ENCODE peak calls at places on chromosomes 2 and 18, in five cellular contexts. One of them, this sample, is unnamed.

GRCh38 chr2:123500988-123501387 is 524.1 kb upstream of the CNTNAP5 start:
- DNase-seq in DND-41: no peak
- DNase-seq in right cardiac atrium: no peak
- DNase-seq in lower lobe of right lung: no peak
- DNase-seq in substantia nigra: no peak
- DNase-seq in this sample: no peak

GRCh38 chr2:169452080-169452479 is 27.2 kb upstream of the BBS5 start:
- DNase-seq in right cardiac atrium: no peak
- DNase-seq in substantia nigra: no peak
- DNase-seq in lower lobe of right lung: no peak
- DNase-seq in DND-41: no peak
- DNase-seq in this sample: no peak

GRCh38 chr2:152284398-152284797 is 50.6 kb upstream of the FMNL2 start:
- DNase-seq in substantia nigra: no peak
- DNase-seq in lower lobe of right lung: no peak
- DNase-seq in DND-41: no peak
- DNase-seq in right cardiac atrium: no peak
- DNase-seq in this sample: no peak

GRCh38 chr2:12363569-12363968 is 353.2 kb upstream of the TRIB2 start:
- DNase-seq in substantia nigra: no peak
- DNase-seq in lower lobe of right lung: no peak
- DNase-seq in right cardiac atrium: no peak
- DNase-seq in DND-41: no peak
- DNase-seq in this sample: no peak

GRCh38 chr2:182980115-182980514 is 58.1 kb downstream of the NCKAP1 start:
- DNase-seq in right cardiac atrium: no peak
- DNase-seq in substantia nigra: no peak
- DNase-seq in lower lobe of right lung: no peak
- DNase-seq in DND-41: no peak
- DNase-seq in this sample: no peak

GRCh38 chr2:200653021-200653420 is 67.2 kb downstream of the AOX1 start:
- DNase-seq in substantia nigra: no peak
- DNase-seq in right cardiac atrium: no peak
- DNase-seq in DND-41: no peak
- DNase-seq in lower lobe of right lung: no peak
- DNase-seq in this sample: no peak

GRCh38 chr18:55179460-55180195 is 220.4 kb upstream of the CCDC68 start:
- DNase-seq in DND-41: no peak
- DNase-seq in substantia nigra: no peak
- DNase-seq in right cardiac atrium: no peak
- DNase-seq in lower lobe of right lung: no peak
- DNase-seq in this sample: no peak

GRCh38 chr2:108591163-108591562 is 56.9 kb downstream of the LIMS1 start:
- DNase-seq in DND-41: no peak
- DNase-seq in right cardiac atrium: no peak
- DNase-seq in substantia nigra: no peak
- DNase-seq in lower lobe of right lung: peak; percentile 74
- DNase-seq in this sample: no peak

GRCh38 chr2:76980067-76980466 is 542.1 kb downstream of the LRRTM4 start:
- DNase-seq in lower lobe of right lung: no peak
- DNase-seq in right cardiac atrium: no peak
- DNase-seq in substantia nigra: no peak
- DNase-seq in DND-41: no peak
- DNase-seq in this sample: no peak

GRCh38 chr2:210558708-210559107 is 2.3 kb downstream of the CPS1 start:
- DNase-seq in lower lobe of right lung: no peak
- DNase-seq in right cardiac atrium: no peak
- DNase-seq in substantia nigra: no peak
- DNase-seq in DND-41: no peak
- DNase-seq in this sample: no peak

GRCh38 chr18:25880441-25880840 is 210.0 kb downstream of the SS18 start:
- DNase-seq in substantia nigra: no peak
- DNase-seq in lower lobe of right lung: no peak
- DNase-seq in right cardiac atrium: no peak
- DNase-seq in DND-41: no peak
- DNase-seq in this sample: no peak

GRCh38 chr18:37450434-37451133 is 115.0 kb downstream of the CELF4 start:
- DNase-seq in right cardiac atrium: peak; percentile 29
- DNase-seq in lower lobe of right lung: no peak
- DNase-seq in DND-41: no peak
- DNase-seq in substantia nigra: no peak
- DNase-seq in this sample: no peak

GRCh38 chr2:46241344-46241743 is 55.9 kb upstream of the EPAS1 start:
- DNase-seq in DND-41: no peak
- DNase-seq in substantia nigra: no peak
- DNase-seq in lower lobe of right lung: no peak
- DNase-seq in right cardiac atrium: no peak
- DNase-seq in this sample: no peak

GRCh38 chr18:36095936-36096519 is 28.7 kb upstream of the RPRD1A start:
- DNase-seq in lower lobe of right lung: no peak
- DNase-seq in substantia nigra: no peak
- DNase-seq in DND-41: no peak
- DNase-seq in right cardiac atrium: no peak
- DNase-seq in this sample: no peak

GRCh38 chr2:150887926-150888325 is 373.7 kb downstream of the RBM43 start:
- DNase-seq in substantia nigra: no peak
- DNase-seq in right cardiac atrium: no peak
- DNase-seq in DND-41: no peak
- DNase-seq in lower lobe of right lung: no peak
- DNase-seq in this sample: no peak

GRCh38 chr2:198763793-198764192 is 693.9 kb downstream of the SATB2 start:
- DNase-seq in right cardiac atrium: no peak
- DNase-seq in substantia nigra: no peak
- DNase-seq in lower lobe of right lung: no peak
- DNase-seq in DND-41: no peak
- DNase-seq in this sample: no peak

GRCh38 chr2:88950010-88950409 is 258.5 kb downstream of the RPIA start:
- DNase-seq in right cardiac atrium: no peak
- DNase-seq in substantia nigra: no peak
- DNase-seq in DND-41: no peak
- DNase-seq in lower lobe of right lung: no peak
- DNase-seq in this sample: no peak

GRCh38 chr18:77776104-77776503 is 526.5 kb downstream of the GALR1 start:
- DNase-seq in right cardiac atrium: no peak
- DNase-seq in substantia nigra: no peak
- DNase-seq in lower lobe of right lung: no peak
- DNase-seq in DND-41: no peak
- DNase-seq in this sample: no peak

GRCh38 chr2:239190346-239190745 is 210.5 kb downstream of the HDAC4 start:
- DNase-seq in DND-41: no peak
- DNase-seq in lower lobe of right lung: no peak
- DNase-seq in substantia nigra: no peak
- DNase-seq in right cardiac atrium: no peak
- DNase-seq in this sample: no peak

GRCh38 chr18:57743008-57743407 is 60.1 kb downstream of the ATP8B1 start:
- DNase-seq in substantia nigra: no peak
- DNase-seq in right cardiac atrium: no peak
- DNase-seq in lower lobe of right lung: no peak
- DNase-seq in DND-41: no peak
- DNase-seq in this sample: no peak

GRCh38 chr2:194003911-194004310 is 1653.1 kb upstream of the SLC39A10 start:
- DNase-seq in DND-41: no peak
- DNase-seq in right cardiac atrium: no peak
- DNase-seq in lower lobe of right lung: no peak
- DNase-seq in substantia nigra: no peak
- DNase-seq in this sample: no peak

GRCh38 chr2:217951521-217952247 is 51.1 kb downstream of the TNS1 start:
- DNase-seq in substantia nigra: no peak
- DNase-seq in lower lobe of right lung: peak; percentile 76
- DNase-seq in DND-41: no peak
- DNase-seq in right cardiac atrium: no peak
- DNase-seq in this sample: no peak

GRCh38 chr2:201536046-201536445 is 84.5 kb downstream of the STRADB start:
- DNase-seq in lower lobe of right lung: no peak
- DNase-seq in right cardiac atrium: no peak
- DNase-seq in substantia nigra: no peak
- DNase-seq in DND-41: no peak
- DNase-seq in this sample: no peak

GRCh38 chr2:61176755-61177726 is 15.1 kb downstream of the C2orf74 start:
- DNase-seq in substantia nigra: peak; percentile 90
- DNase-seq in lower lobe of right lung: peak; percentile 96
- DNase-seq in DND-41: peak; percentile 95
- DNase-seq in right cardiac atrium: peak; percentile 96
- DNase-seq in this sample: peak; percentile 95

GRCh38 chr2:61177727-61178549 is 15.9 kb downstream of the C2orf74 start:
- DNase-seq in lower lobe of right lung: peak; percentile 57
- DNase-seq in right cardiac atrium: peak; percentile 40
- DNase-seq in substantia nigra: no peak
- DNase-seq in DND-41: peak; percentile 55
- DNase-seq in this sample: peak; percentile 36

GRCh38 chr2:61180686-61181085 is 18.7 kb downstream of the C2orf74 start:
- DNase-seq in right cardiac atrium: no peak
- DNase-seq in substantia nigra: no peak
- DNase-seq in lower lobe of right lung: no peak
- DNase-seq in DND-41: no peak
- DNase-seq in this sample: no peak

GRCh38 chr2:61179701-61180639 is 18.0 kb downstream of the C2orf74 start:
- DNase-seq in substantia nigra: peak; percentile 35
- DNase-seq in lower lobe of right lung: no peak
- DNase-seq in right cardiac atrium: peak; percentile 87
- DNase-seq in DND-41: no peak
- DNase-seq in this sample: no peak

GRCh38 chr2:61178603-61179545 is 16.9 kb downstream of the C2orf74 start:
- DNase-seq in DND-41: peak; percentile 35
- DNase-seq in right cardiac atrium: no peak
- DNase-seq in lower lobe of right lung: peak; percentile 56
- DNase-seq in substantia nigra: no peak
- DNase-seq in this sample: no peak
- H3K27ac ChIP-seq in DND-41: peak overlapping the region; percentile 95
- H3K27ac ChIP-seq in right cardiac atrium: no peak overlapping the region
- H3K27ac ChIP-seq in lower lobe of right lung: peak overlapping the region; percentile 100
- H3K27ac ChIP-seq in substantia nigra: peak overlapping the region; percentile 100
- H3K27ac ChIP-seq in this sample: peak overlapping the region; percentile 95

GRCh38 chr18:42414756-42415454 is 459.9 kb downstream of the PIK3C3 start:
- DNase-seq in DND-41: no peak
- DNase-seq in lower lobe of right lung: no peak
- DNase-seq in substantia nigra: no peak
- DNase-seq in right cardiac atrium: peak; percentile 18
- DNase-seq in this sample: no peak
- H3K27ac ChIP-seq in DND-41: no peak overlapping the region
- H3K27ac ChIP-seq in lower lobe of right lung: no peak overlapping the region
- H3K27ac ChIP-seq in substantia nigra: no peak overlapping the region
- H3K27ac ChIP-seq in right cardiac atrium: no peak overlapping the region
- H3K27ac ChIP-seq in this sample: no peak overlapping the region

GRCh38 chr18:8264861-8265411 is 344.3 kb upstream of the RAB12 start:
- DNase-seq in DND-41: no peak
- DNase-seq in lower lobe of right lung: no peak
- DNase-seq in substantia nigra: no peak
- DNase-seq in right cardiac atrium: no peak
- DNase-seq in this sample: no peak
- H3K27ac ChIP-seq in DND-41: no peak overlapping the region
- H3K27ac ChIP-seq in lower lobe of right lung: no peak overlapping the region
- H3K27ac ChIP-seq in substantia nigra: no peak overlapping the region
- H3K27ac ChIP-seq in right cardiac atrium: no peak overlapping the region
- H3K27ac ChIP-seq in this sample: no peak overlapping the region

GRCh38 chr2:170840717-170841210 is 24.1 kb downstream of the GAD1 start:
- DNase-seq in substantia nigra: no peak
- DNase-seq in lower lobe of right lung: no peak
- DNase-seq in right cardiac atrium: no peak
- DNase-seq in DND-41: no peak
- DNase-seq in this sample: no peak

GRCh38 chr2:170843656-170844055 is 27.0 kb downstream of the GAD1 start:
- DNase-seq in lower lobe of right lung: no peak
- DNase-seq in substantia nigra: no peak
- DNase-seq in right cardiac atrium: no peak
- DNase-seq in DND-41: no peak
- DNase-seq in this sample: no peak

GRCh38 chr2:170846318-170846717 is 29.6 kb downstream of the GAD1 start:
- DNase-seq in substantia nigra: no peak
- DNase-seq in right cardiac atrium: no peak
- DNase-seq in lower lobe of right lung: no peak
- DNase-seq in DND-41: no peak
- DNase-seq in this sample: no peak

GRCh38 chr2:170845343-170845742 is 28.7 kb downstream of the GAD1 start:
- DNase-seq in right cardiac atrium: no peak
- DNase-seq in lower lobe of right lung: no peak
- DNase-seq in substantia nigra: no peak
- DNase-seq in DND-41: peak; percentile 18
- DNase-seq in this sample: no peak

GRCh38 chr2:170842785-170843184 is 26.1 kb downstream of the GAD1 start:
- DNase-seq in right cardiac atrium: no peak
- DNase-seq in DND-41: no peak
- DNase-seq in lower lobe of right lung: no peak
- DNase-seq in substantia nigra: no peak
- DNase-seq in this sample: no peak
- H3K27ac ChIP-seq in right cardiac atrium: no peak overlapping the region
- H3K27ac ChIP-seq in DND-41: no peak overlapping the region
- H3K27ac ChIP-seq in lower lobe of right lung: no peak overlapping the region
- H3K27ac ChIP-seq in substantia nigra: no peak overlapping the region
- H3K27ac ChIP-seq in this sample: no peak overlapping the region

GRCh38 chr18:48140738-48141137 is 210.3 kb upstream of the SMAD2 start:
- DNase-seq in DND-41: no peak
- DNase-seq in substantia nigra: no peak
- DNase-seq in right cardiac atrium: no peak
- DNase-seq in lower lobe of right lung: no peak
- DNase-seq in this sample: no peak
- H3K27ac ChIP-seq in DND-41: no peak overlapping the region
- H3K27ac ChIP-seq in substantia nigra: no peak overlapping the region
- H3K27ac ChIP-seq in right cardiac atrium: no peak overlapping the region
- H3K27ac ChIP-seq in lower lobe of right lung: no peak overlapping the region
- H3K27ac ChIP-seq in this sample: no peak overlapping the region

DNA sequence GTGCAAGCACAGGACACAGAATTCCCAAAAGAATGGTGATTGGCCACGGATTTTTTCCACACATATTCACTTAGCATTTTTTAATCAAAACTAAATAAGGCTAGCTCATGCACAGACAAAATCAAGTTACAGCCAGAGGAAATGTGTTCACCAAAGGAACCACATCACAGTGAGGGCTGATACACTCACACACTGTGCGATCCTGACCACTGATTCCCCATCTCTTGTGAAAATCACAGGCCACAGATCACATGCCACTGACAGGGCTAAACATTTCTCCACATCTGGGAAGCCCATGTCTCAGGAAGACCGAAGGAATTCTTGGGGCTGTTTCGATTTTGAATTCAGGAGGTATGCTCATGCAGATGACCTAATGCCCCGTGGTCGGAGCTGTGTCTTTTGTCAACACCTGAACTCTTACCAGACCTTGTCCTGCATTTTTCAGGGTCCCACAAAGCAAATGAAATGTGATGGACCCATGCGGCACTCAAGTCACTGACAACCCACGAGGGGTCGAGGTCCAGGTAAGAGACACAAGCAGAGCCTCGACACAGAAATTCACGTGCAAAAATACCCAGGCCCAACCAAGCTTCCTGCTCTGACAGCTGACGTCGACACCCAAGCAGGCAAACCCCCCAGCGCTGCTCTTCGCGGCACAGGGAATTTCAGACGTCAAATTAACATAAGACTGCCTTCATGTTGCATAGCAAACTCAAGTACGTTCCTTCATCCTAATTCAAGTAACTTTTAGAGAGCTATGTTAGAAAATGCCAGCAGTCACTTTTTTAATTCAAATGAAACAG is 69.5 kb downstream of the ZNF516 start:
- DNase-seq in right cardiac atrium: no peak
- DNase-seq in lower lobe of right lung: no peak
- DNase-seq in DND-41: no peak
- DNase-seq in substantia nigra: no peak
- DNase-seq in this sample: no peak
- H3K27ac ChIP-seq in right cardiac atrium: no peak overlapping the region
- H3K27ac ChIP-seq in lower lobe of right lung: no peak overlapping the region
- H3K27ac ChIP-seq in DND-41: no peak overlapping the region
- H3K27ac ChIP-seq in substantia nigra: no peak overlapping the region
- H3K27ac ChIP-seq in this sample: no peak overlapping the region